ENCODE peak calls at places on chromosomes 16 and 17, in eight cellular contexts. One of them, this sample, is unnamed.

GRCh38 chr16:87506423-87507350 is 13.9 kb upstream of the ZCCHC14 start:
- DNase-seq in upper lobe of left lung: no peak
- DNase-seq in Peyer's patch: no peak
- DNase-seq in tibial artery: no peak
- DNase-seq in fibroblast of the aortic adventitia: no peak
- DNase-seq in cardiac muscle cell: no peak
- DNase-seq in lower lobe of right lung: no peak
- DNase-seq in uterus: no peak
- DNase-seq in this sample: no peak

GRCh38 chr17:81322271-81323082 is 27.4 kb upstream of the SLC38A10 start:
- DNase-seq in upper lobe of left lung: no peak
- DNase-seq in Peyer's patch: no peak
- DNase-seq in tibial artery: no peak
- DNase-seq in fibroblast of the aortic adventitia: no peak
- DNase-seq in cardiac muscle cell: no peak
- DNase-seq in lower lobe of right lung: no peak
- DNase-seq in uterus: no peak
- DNase-seq in this sample: no peak

GRCh38 chr16:19884611-19885455 is at the start of gene GPRC5B:
- DNase-seq in upper lobe of left lung: peak; percentile 23
- DNase-seq in Peyer's patch: no peak
- DNase-seq in tibial artery: no peak
- DNase-seq in fibroblast of the aortic adventitia: peak; percentile 36
- DNase-seq in cardiac muscle cell: peak; percentile 84
- DNase-seq in lower lobe of right lung: peak; percentile 46
- DNase-seq in uterus: peak; percentile 38
- DNase-seq in this sample: peak; percentile 42

GRCh38 chr17:47368262-47368661 is 44.5 kb downstream of the EFCAB13 start:
- DNase-seq in upper lobe of left lung: no peak
- DNase-seq in Peyer's patch: no peak
- DNase-seq in tibial artery: no peak
- DNase-seq in fibroblast of the aortic adventitia: no peak
- DNase-seq in cardiac muscle cell: no peak
- DNase-seq in lower lobe of right lung: no peak
- DNase-seq in uterus: no peak
- DNase-seq in this sample: no peak

GRCh38 chr17:48546187-48546923 is 1.4 kb upstream of the HOXB2 start:
- DNase-seq in upper lobe of left lung: no peak
- DNase-seq in Peyer's patch: no peak
- DNase-seq in tibial artery: no peak
- DNase-seq in fibroblast of the aortic adventitia: peak; percentile 64
- DNase-seq in cardiac muscle cell: peak; percentile 86
- DNase-seq in lower lobe of right lung: no peak
- DNase-seq in uterus: no peak
- DNase-seq in this sample: peak; percentile 34

GRCh38 chr17:58665946-58666857 is 25.6 kb downstream of the TEX14 start:
- DNase-seq in upper lobe of left lung: no peak
- DNase-seq in Peyer's patch: no peak
- DNase-seq in tibial artery: no peak
- DNase-seq in fibroblast of the aortic adventitia: no peak
- DNase-seq in cardiac muscle cell: no peak
- DNase-seq in lower lobe of right lung: no peak
- DNase-seq in uterus: no peak
- DNase-seq in this sample: no peak

GRCh38 chr17:15954222-15954621 is 9.3 kb downstream of the ADORA2B start:
- DNase-seq in upper lobe of left lung: peak; percentile 57
- DNase-seq in Peyer's patch: no peak
- DNase-seq in tibial artery: no peak
- DNase-seq in fibroblast of the aortic adventitia: peak; percentile 83
- DNase-seq in cardiac muscle cell: no peak
- DNase-seq in lower lobe of right lung: no peak
- DNase-seq in uterus: no peak
- DNase-seq in this sample: peak; percentile 73

GRCh38 chr17:49861150-49861884 is 13.4 kb upstream of the TAC4 start:
- DNase-seq in upper lobe of left lung: peak; percentile 43
- DNase-seq in Peyer's patch: peak; percentile 25
- DNase-seq in tibial artery: no peak
- DNase-seq in fibroblast of the aortic adventitia: peak; percentile 46
- DNase-seq in cardiac muscle cell: peak; percentile 81
- DNase-seq in lower lobe of right lung: no peak
- DNase-seq in uterus: no peak
- DNase-seq in this sample: peak; percentile 30

GRCh38 chr16:48491517-48491916 is 106.3 kb upstream of the SIAH1 start:
- DNase-seq in upper lobe of left lung: no peak
- DNase-seq in Peyer's patch: no peak
- DNase-seq in tibial artery: no peak
- DNase-seq in fibroblast of the aortic adventitia: peak; percentile 77
- DNase-seq in cardiac muscle cell: no peak
- DNase-seq in lower lobe of right lung: no peak
- DNase-seq in uterus: no peak
- DNase-seq in this sample: peak; percentile 77

GRCh38 chr17:73933164-73933766 is 270.2 kb upstream of the RPL38 start:
- DNase-seq in upper lobe of left lung: no peak
- DNase-seq in Peyer's patch: no peak
- DNase-seq in tibial artery: no peak
- DNase-seq in fibroblast of the aortic adventitia: no peak
- DNase-seq in cardiac muscle cell: no peak
- DNase-seq in lower lobe of right lung: no peak
- DNase-seq in uterus: no peak
- DNase-seq in this sample: no peak

GRCh38 chr17:47320879-47321502 is 2.8 kb upstream of the EFCAB13 start:
- DNase-seq in upper lobe of left lung: no peak
- DNase-seq in Peyer's patch: no peak
- DNase-seq in tibial artery: no peak
- DNase-seq in fibroblast of the aortic adventitia: no peak
- DNase-seq in cardiac muscle cell: no peak
- DNase-seq in lower lobe of right lung: no peak
- DNase-seq in uterus: no peak
- DNase-seq in this sample: no peak

GRCh38 chr16:28497386-28497785 is 2.9 kb downstream of the APOBR start:
- DNase-seq in upper lobe of left lung: no peak
- DNase-seq in Peyer's patch: no peak
- DNase-seq in tibial artery: no peak
- DNase-seq in fibroblast of the aortic adventitia: no peak
- DNase-seq in cardiac muscle cell: no peak
- DNase-seq in lower lobe of right lung: no peak
- DNase-seq in uterus: no peak
- DNase-seq in this sample: no peak

GRCh38 chr16:85507342-85507741 is 105.8 kb upstream of the GSE1 start:
- DNase-seq in upper lobe of left lung: no peak
- DNase-seq in Peyer's patch: no peak
- DNase-seq in tibial artery: no peak
- DNase-seq in fibroblast of the aortic adventitia: no peak
- DNase-seq in cardiac muscle cell: no peak
- DNase-seq in lower lobe of right lung: no peak
- DNase-seq in uterus: no peak
- DNase-seq in this sample: no peak

GRCh38 chr16:50496990-50497389 is 51.2 kb upstream of the NKD1 start:
- DNase-seq in upper lobe of left lung: no peak
- DNase-seq in Peyer's patch: no peak
- DNase-seq in tibial artery: no peak
- DNase-seq in fibroblast of the aortic adventitia: no peak
- DNase-seq in cardiac muscle cell: no peak
- DNase-seq in lower lobe of right lung: no peak
- DNase-seq in uterus: no peak
- DNase-seq in this sample: no peak

GRCh38 chr16:88317619-88317977 is 65.2 kb upstream of the ZNF469 start:
- DNase-seq in upper lobe of left lung: no peak
- DNase-seq in Peyer's patch: no peak
- DNase-seq in tibial artery: peak; percentile 60
- DNase-seq in fibroblast of the aortic adventitia: peak; percentile 88
- DNase-seq in cardiac muscle cell: no peak
- DNase-seq in lower lobe of right lung: no peak
- DNase-seq in uterus: peak; percentile 73
- DNase-seq in this sample: peak; percentile 78

GRCh38 chr17:7249219-7249618 is 2.3 kb downstream of the CTDNEP1 start:
- DNase-seq in upper lobe of left lung: no peak
- DNase-seq in Peyer's patch: no peak
- DNase-seq in tibial artery: no peak
- DNase-seq in fibroblast of the aortic adventitia: no peak
- DNase-seq in cardiac muscle cell: no peak
- DNase-seq in lower lobe of right lung: no peak
- DNase-seq in uterus: no peak
- DNase-seq in this sample: no peak
- H3K4me3 ChIP-seq in upper lobe of left lung: no peak overlapping the region
- H3K4me3 ChIP-seq in Peyer's patch: no peak overlapping the region
- H3K4me3 ChIP-seq in tibial artery: no peak overlapping the region
- H3K4me3 ChIP-seq in fibroblast of the aortic adventitia: peak overlapping the region; percentile 13
- H3K4me3 ChIP-seq in cardiac muscle cell: no peak overlapping the region
- H3K4me3 ChIP-seq in lower lobe of right lung: no peak overlapping the region
- H3K4me3 ChIP-seq in uterus: no peak overlapping the region
- H3K4me3 ChIP-seq in this sample: peak overlapping the region; percentile 18

GRCh38 chr16:75491876-75492275 is 3.4 kb downstream of the CHST6 start:
- DNase-seq in upper lobe of left lung: no peak
- DNase-seq in Peyer's patch: no peak
- DNase-seq in tibial artery: no peak
- DNase-seq in fibroblast of the aortic adventitia: no peak
- DNase-seq in cardiac muscle cell: peak; percentile 4
- DNase-seq in lower lobe of right lung: no peak
- DNase-seq in uterus: no peak
- DNase-seq in this sample: no peak
- TF ChIP-seq CTCF in upper lobe of left lung: no peak
- TF ChIP-seq CTCF in Peyer's patch: no peak
- TF ChIP-seq CTCF in tibial artery: no peak
- TF ChIP-seq CTCF in fibroblast of the aortic adventitia: peak; percentile 10
- TF ChIP-seq CTCF in cardiac muscle cell: peak; percentile 4
- TF ChIP-seq CTCF in lower lobe of right lung: no peak
- TF ChIP-seq CTCF in uterus: no peak
- TF ChIP-seq CTCF in this sample: peak; percentile 8

DNA sequence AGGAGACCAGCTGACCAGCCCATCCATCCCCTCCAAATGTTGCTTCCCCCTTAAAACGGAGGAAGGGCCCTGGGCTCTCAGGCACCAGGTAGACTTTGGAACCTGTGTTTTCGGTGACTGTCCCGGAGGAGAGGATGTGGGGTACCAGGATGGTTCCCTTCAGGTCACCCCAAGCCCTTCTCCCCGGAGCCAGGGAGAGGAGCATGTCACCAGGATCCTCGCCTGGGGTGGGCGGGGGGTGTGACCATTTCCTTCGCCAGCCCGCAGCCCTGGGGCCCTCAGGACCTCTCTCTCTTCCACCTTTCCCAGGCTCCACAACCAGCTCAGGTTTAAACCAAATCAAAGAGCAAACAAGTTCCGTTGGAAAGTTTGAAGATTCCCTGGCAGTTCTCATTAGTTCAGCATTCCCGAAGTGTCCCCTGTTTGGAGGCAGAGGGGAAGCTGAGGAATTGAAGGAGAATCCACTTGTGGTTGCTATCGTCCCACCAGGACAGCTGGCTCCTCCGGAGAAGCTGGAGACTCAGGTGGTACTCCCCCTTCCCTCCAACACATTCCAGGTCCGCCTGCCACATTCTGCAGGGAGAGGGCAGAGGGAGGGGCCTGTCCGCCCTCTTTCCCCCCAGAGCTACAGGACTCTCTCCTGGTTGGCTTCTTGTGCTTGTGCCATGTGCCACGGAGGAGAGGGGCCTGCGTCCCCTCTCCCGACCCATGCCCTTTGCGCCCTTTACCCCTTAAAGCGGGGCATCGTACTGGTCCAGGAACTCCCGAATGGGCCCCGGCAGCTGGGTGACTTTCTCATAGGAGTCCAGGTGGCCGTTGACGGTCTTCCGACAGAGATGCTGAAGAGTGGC is 2.0 kb downstream of the SOCS3 start:
- DNase-seq in upper lobe of left lung: no peak
- DNase-seq in Peyer's patch: no peak
- DNase-seq in tibial artery: no peak
- DNase-seq in fibroblast of the aortic adventitia: no peak
- DNase-seq in cardiac muscle cell: no peak
- DNase-seq in lower lobe of right lung: peak; percentile 17
- DNase-seq in uterus: no peak
- DNase-seq in this sample: no peak
- H3K4me3 ChIP-seq in upper lobe of left lung: peak overlapping the region; percentile 88
- H3K4me3 ChIP-seq in Peyer's patch: peak overlapping the region; percentile 81
- H3K4me3 ChIP-seq in tibial artery: peak overlapping the region; percentile 74
- H3K4me3 ChIP-seq in fibroblast of the aortic adventitia: peak overlapping the region; percentile 89
- H3K4me3 ChIP-seq in cardiac muscle cell: peak overlapping the region; percentile 86
- H3K4me3 ChIP-seq in lower lobe of right lung: peak overlapping the region; percentile 94
- H3K4me3 ChIP-seq in uterus: peak overlapping the region; percentile 74
- H3K4me3 ChIP-seq in this sample: peak overlapping the region; percentile 94

GRCh38 chr17:7501729-7502128 is 17.6 kb downstream of the POLR2A start:
- DNase-seq in upper lobe of left lung: no peak
- DNase-seq in Peyer's patch: no peak
- DNase-seq in tibial artery: no peak
- DNase-seq in fibroblast of the aortic adventitia: no peak
- DNase-seq in cardiac muscle cell: no peak
- DNase-seq in lower lobe of right lung: no peak
- DNase-seq in uterus: no peak
- DNase-seq in this sample: no peak

GRCh38 chr17:7499161-7499560 is 15.0 kb downstream of the POLR2A start:
- DNase-seq in upper lobe of left lung: no peak
- DNase-seq in Peyer's patch: no peak
- DNase-seq in tibial artery: no peak
- DNase-seq in fibroblast of the aortic adventitia: no peak
- DNase-seq in cardiac muscle cell: no peak
- DNase-seq in lower lobe of right lung: no peak
- DNase-seq in uterus: no peak
- DNase-seq in this sample: no peak

GRCh38 chr17:7502171-7502847 is 18.1 kb downstream of the POLR2A start:
- DNase-seq in upper lobe of left lung: no peak
- DNase-seq in Peyer's patch: no peak
- DNase-seq in tibial artery: no peak
- DNase-seq in fibroblast of the aortic adventitia: no peak
- DNase-seq in cardiac muscle cell: no peak
- DNase-seq in lower lobe of right lung: no peak
- DNase-seq in uterus: no peak
- DNase-seq in this sample: no peak

GRCh38 chr17:7503521-7503920 is 19.4 kb downstream of the POLR2A start:
- DNase-seq in upper lobe of left lung: no peak
- DNase-seq in Peyer's patch: no peak
- DNase-seq in tibial artery: no peak
- DNase-seq in fibroblast of the aortic adventitia: no peak
- DNase-seq in cardiac muscle cell: no peak
- DNase-seq in lower lobe of right lung: no peak
- DNase-seq in uterus: no peak
- DNase-seq in this sample: no peak

DNA sequence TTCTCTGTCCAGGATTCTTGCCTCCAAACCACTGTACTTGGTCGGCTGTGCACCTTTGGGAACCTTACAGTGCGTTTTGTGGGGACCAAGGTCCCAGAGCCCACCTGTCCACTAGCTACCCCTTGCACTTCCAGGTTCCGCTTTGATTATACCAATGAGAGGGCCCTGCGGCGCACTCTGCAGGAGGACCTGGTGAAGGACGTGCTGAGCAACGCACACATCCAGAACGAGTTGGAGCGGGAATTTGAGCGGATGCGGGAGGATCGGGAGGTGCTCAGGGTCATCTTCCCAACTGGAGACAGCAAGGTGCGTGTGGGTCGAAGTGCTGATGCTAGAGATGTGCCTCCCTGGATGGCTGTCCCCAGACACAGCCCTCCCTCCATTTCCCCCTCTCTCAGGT is 18.8 kb downstream of the POLR2A start:
- DNase-seq in upper lobe of left lung: no peak
- DNase-seq in Peyer's patch: no peak
- DNase-seq in tibial artery: no peak
- DNase-seq in fibroblast of the aortic adventitia: no peak
- DNase-seq in cardiac muscle cell: peak; percentile 27
- DNase-seq in lower lobe of right lung: no peak
- DNase-seq in uterus: no peak
- DNase-seq in this sample: no peak
- TF ChIP-seq CTCF in upper lobe of left lung: no peak
- TF ChIP-seq CTCF in Peyer's patch: peak; percentile 37
- TF ChIP-seq CTCF in tibial artery: no peak
- TF ChIP-seq CTCF in fibroblast of the aortic adventitia: peak; percentile 24
- TF ChIP-seq CTCF in cardiac muscle cell: peak; percentile 25
- TF ChIP-seq CTCF in lower lobe of right lung: peak; percentile 20
- TF ChIP-seq CTCF in uterus: no peak
- TF ChIP-seq CTCF in this sample: peak; percentile 43

This sample was measured in fibroblast of villous mesenchyme.